ENCODE peak calls at places on chromosomes 7 and 10, in five cellular contexts. K, F, O, C and X are unnamed samples.
A peak's percentile ranks its signal among the peaks of the same experiment; 100 is the strongest.

GRCh38 chr7:52154382-52154781 is 837.8 kb upstream of the COBL start:
- DNase-seq in C (no peak), K (no peak), F (no peak), O (no peak), X (no peak)

GRCh38 chr7:101108961-101109360 is 17.9 kb upstream of the SERPINE1 start:
- DNase-seq in C (peak; percentile 98), O (no peak), K (no peak), F (no peak), X (no peak)

GRCh38 chr10:125538947-125539649 is 143.9 kb downstream of the TEX36 start:
- DNase-seq in C (no peak), O (no peak), K (no peak), F (no peak), X (no peak)

GRCh38 chr10:90288403-90288933 is 569.4 kb downstream of the HTR7 start:
- DNase-seq in F (peak; percentile 49), K (peak; percentile 10), C (peak; percentile 29), O (peak; percentile 61), X (peak; percentile 10)

GRCh38 chr10:102299873-102300272 is 54.5 kb downstream of the GBF1 start:
- DNase-seq in O (peak; percentile 76), K (no peak), F (peak; percentile 89), C (peak; percentile 66), X (no peak)

GRCh38 chr10:78909268-78909667 is 159.5 kb upstream of the ZMIZ1 start:
- DNase-seq in K (no peak), O (no peak), C (no peak), F (no peak), X (peak; percentile 45)

GRCh38 chr7:40192036-40192435 is 57.2 kb downstream of the SUGCT start:
- DNase-seq in O (peak; percentile 83), F (peak; percentile 29), C (peak; percentile 46), K (no peak), X (no peak)

GRCh38 chr10:47311900-47312662 is 10.2 kb upstream of the GDF2 start:
- DNase-seq in F (peak; percentile 41), O (peak; percentile 67), C (peak; percentile 54), K (peak; percentile 31), X (peak; percentile 91)

GRCh38 chr10:16612148-16612742 is 90.6 kb upstream of the C1QL3 start:
- DNase-seq in F (peak; percentile 42), C (peak; percentile 22), O (peak; percentile 46), K (no peak), X (peak; percentile 81)

GRCh38 chr10:133127291-133128125 is 32.5 kb upstream of the KNDC1 start:
- DNase-seq in O (no peak), K (peak; percentile 1), C (no peak), F (no peak), X (no peak)

GRCh38 chr7:157875230-157876179 is 538.7 kb downstream of the DNAJB6 start:
- DNase-seq in O (no peak), F (no peak), K (peak; percentile 23), C (no peak), X (peak; percentile 78)

GRCh38 chr7:47032171-47032915 is 549.6 kb downstream of the TNS3 start:
- DNase-seq in F (no peak), K (no peak), C (no peak), O (no peak), X (no peak)

GRCh38 chr10:63521389-63522128 is at the start of gene REEP3:
- DNase-seq in F (peak; percentile 78), C (peak; percentile 66), O (peak; percentile 75), K (no peak), X (peak; percentile 95)

GRCh38 chr7:96430350-96430749 is 108.5 kb upstream of the SLC25A13 start:
- DNase-seq in F (no peak), O (no peak), C (no peak), K (no peak), X (no peak)

GRCh38 chr7:151761256-151761655 is 115.7 kb downstream of the PRKAG2 start:
- DNase-seq in K (no peak), F (no peak), O (no peak), C (peak; percentile 49), X (no peak)

GRCh38 chr7:88169717-88170320 is 50.0 kb downstream of the SRI start:
- DNase-seq in C (no peak), O (peak; percentile 5), K (no peak), F (no peak), X (peak; percentile 5)

GRCh38 chr10:80171248-80171660 is 34.1 kb downstream of the ANXA11 start:
- DNase-seq in C (no peak), O (no peak), F (no peak), K (no peak), X (no peak)

GRCh38 chr7:37211097-37211496 is 237.6 kb downstream of the ELMO1 start:
- DNase-seq in K (no peak), C (peak; percentile 1), O (peak; percentile 37), F (peak; percentile 72), X (no peak)

GRCh38 chr7:157428554-157428945 is 91.7 kb downstream of the DNAJB6 start:
- DNase-seq in F (no peak), K (no peak), O (no peak), C (no peak), X (no peak)

GRCh38 chr10:98006266-98006665 is 24.2 kb downstream of the CRTAC1 start:
- DNase-seq in F (no peak), C (no peak), O (no peak), K (no peak), X (peak; percentile 70)

GRCh38 chr10:121865554-121865953 is 62.3 kb downstream of the ATE1 start:
- DNase-seq in K (no peak), C (no peak), F (no peak), O (no peak), X (no peak)

GRCh38 chr10:131946880-131947279 is 34.8 kb downstream of the BNIP3 start:
- DNase-seq in C (no peak), F (peak; percentile 40), O (no peak), K (no peak), X (no peak)

GRCh38 chr7:32586291-32587221 is 91.3 kb downstream of the AVL9 start:
- DNase-seq in K (no peak), F (peak; percentile 95), O (peak; percentile 96), C (no peak), X (no peak)

GRCh38 chr10:64091889-64092288 is 570.7 kb downstream of the REEP3 start:
- DNase-seq in F (no peak), O (no peak), C (no peak), K (no peak), X (peak; percentile 52)

GRCh38 chr10:98030093-98030821 is at the start of gene CRTAC1:
- DNase-seq in K (no peak), F (peak; percentile 16), O (no peak), C (no peak), X (peak; percentile 97)

GRCh38 chr10:50991496-50992355 is 82.6 kb upstream of the PRKG1 start:
- DNase-seq in K (no peak), F (peak; percentile 9), O (peak; percentile 67), C (no peak), X (peak; percentile 58)

GRCh38 chr7:104998040-104998752 is 15.8 kb upstream of the KMT2E start:
- DNase-seq in O (no peak), F (no peak), K (no peak), C (no peak), X (no peak)

GRCh38 chr10:598415-599170 is 90.9 kb downstream of the DIP2C start:
- DNase-seq in F (peak; percentile 99), K (no peak), C (no peak), O (peak; percentile 98), X (peak; percentile 55)
- H3K4me2 ChIP-seq in F (peak overlapping the region; percentile 42), K (no peak overlapping the region), C (no peak overlapping the region), O (peak overlapping the region; percentile 61), X (no peak overlapping the region)

GRCh38 chr10:130393342-130393741 is 257.2 kb downstream of the GLRX3 start:
- DNase-seq in F (no peak), K (no peak), C (no peak), O (no peak), X (no peak)

GRCh38 chr10:130394832-130395231 is 258.6 kb downstream of the GLRX3 start:
- DNase-seq in F (no peak), K (no peak), O (no peak), C (no peak), X (no peak)

GRCh38 chr10:130396044-130396443 is 259.9 kb downstream of the GLRX3 start:
- DNase-seq in O (no peak), K (no peak), C (no peak), F (no peak), X (no peak)

GRCh38 chr10:130398090-130398994 is 262.2 kb downstream of the GLRX3 start:
- DNase-seq in K (no peak), O (no peak), C (no peak), F (no peak), X (no peak)

DNA sequence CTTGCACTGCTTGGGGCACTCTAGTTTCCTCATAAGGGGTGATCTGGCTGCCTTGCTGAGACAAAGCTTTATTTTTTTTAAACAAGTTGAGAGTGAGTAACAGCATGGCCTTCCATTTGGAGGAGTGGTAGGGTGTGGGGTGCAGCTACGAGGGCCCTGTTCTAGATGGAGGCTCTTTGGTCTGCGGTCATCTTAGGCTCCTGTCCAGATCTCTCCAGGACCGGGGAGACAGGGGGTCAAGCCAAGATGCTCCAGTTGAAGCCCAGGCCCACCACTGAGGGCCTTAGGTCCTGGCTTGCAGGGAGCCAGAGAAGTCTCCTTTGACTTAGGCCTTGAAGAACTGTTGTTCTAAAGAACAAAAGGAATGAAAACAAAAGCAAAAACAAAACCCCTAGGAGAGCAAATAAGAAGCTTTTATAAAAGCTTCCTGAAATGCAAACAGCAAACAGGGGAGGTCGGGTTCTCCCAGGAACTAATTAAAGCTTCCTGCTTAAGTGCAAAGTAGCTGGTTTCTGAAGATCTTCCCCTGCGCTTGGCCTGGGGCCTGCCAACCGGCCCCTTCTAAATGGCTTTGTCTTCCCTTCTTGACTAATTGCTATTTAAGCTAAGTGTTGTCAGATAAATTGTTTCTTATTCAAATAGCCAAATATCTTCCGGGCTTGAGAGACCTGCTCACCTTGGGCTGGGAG is 259.2 kb downstream of the GLRX3 start:
- DNase-seq in C (no peak), F (no peak), K (no peak), O (no peak), X (no peak)
- H3K4me3 ChIP-seq in C (no peak overlapping the region), F (no peak overlapping the region), K (no peak overlapping the region), O (no peak overlapping the region), X (no peak overlapping the region)

GRCh38 chr7:22325671-22326070 is 31.3 kb downstream of the RAPGEF5 start:
- DNase-seq in C (no peak), O (no peak), F (no peak), K (no peak), X (no peak)
- H4K20me1 ChIP-seq in C (no peaks in the 10 kb centered on the region), O (no peaks in the 10 kb centered on the region), F (no peaks in the 10 kb centered on the region), K (no peaks in the 10 kb centered on the region), X (no peaks in the 10 kb centered on the region)

GRCh38 chr10:71745659-71746250 is 26.2 kb upstream of the C10orf105 start:
- DNase-seq in O (no peak), K (no peak), C (no peak), F (no peak), X (no peak)
- H3K4me2 ChIP-seq in O (no peak overlapping the region), K (no peak overlapping the region), C (no peak overlapping the region), F (no peak overlapping the region), X (no peak overlapping the region)

GRCh38 chr10:26216949-26217395 is 398 bp downstream of the GAD2 start:
- DNase-seq in C (no peak), O (no peak), F (no peak), K (no peak), X (no peak)

GRCh38 chr10:26216577-26216948 is at the start of gene GAD2:
- DNase-seq in C (no peak), F (no peak), O (no peak), K (no peak), X (peak; percentile 51)

GRCh38 chr10:26215923-26216576 is 524 bp upstream of the GAD2 start:
- DNase-seq in O (no peak), K (no peak), C (no peak), F (peak; percentile 35), X (peak; percentile 90)

GRCh38 chr10:26215534-26215922 is 1.0 kb upstream of the GAD2 start:
- DNase-seq in K (no peak), F (no peak), O (no peak), C (no peak), X (no peak)

GRCh38 chr10:26217396-26218105 is 977 bp downstream of the GAD2 start:
- DNase-seq in F (no peak), O (no peak), K (no peak), C (no peak), X (peak; percentile 67)
- H3K4me3 ChIP-seq in F (no peak overlapping the region), O (no peak overlapping the region), K (no peak overlapping the region), C (no peak overlapping the region), X (peak overlapping the region; percentile 41)